ENCODE peak calls at places on chromosomes 7 and 10, in four cellular contexts. T is dermis blood vessel endothelial cell, X is HS-27A, I is neuronal stem cell. A is an unnamed sample.

GRCh38 chr10:64733980-64734379 is 1212.8 kb downstream of the REEP3 start:
- DNase-seq in T (peak), X (no peak), I (peak), A (no peak)

GRCh38 chr10:97234403-97234802 is 48.6 kb upstream of the SLIT1 start:
- DNase-seq in T (peak), X (no peak), I (peak), A (peak)

GRCh38 chr7:31444196-31444595 is 69.7 kb upstream of the ITPRID1 start:
- DNase-seq in T (no peak), X (no peak), I (no peak), A (no peak)

GRCh38 chr10:113161061-113161460 is 211.0 kb downstream of the TCF7L2 start:
- DNase-seq in T (peak), X (no peak), I (no peak), A (no peak)

GRCh38 chr7:149071641-149072437 is 18.7 kb downstream of the ZNF786 start:
- DNase-seq in T (peak), X (no peak), I (peak), A (no peak)

GRCh38 chr10:131070856-131071255 is 240.7 kb downstream of the TCERG1L start:
- DNase-seq in T (no peak), X (no peak), I (no peak), A (no peak)

GRCh38 chr10:71684356-71685173 is 35.0 kb downstream of the C10orf105 start:
- DNase-seq in T (no peak), X (no peak), I (no peak), A (no peak)

GRCh38 chr7:101659706-101660105 is 30.6 kb upstream of the MYL10 start:
- DNase-seq in T (no peak), X (no peak), I (no peak), A (no peak)

GRCh38 chr10:86411281-86411841 is 44.8 kb upstream of the GRID1 start:
- DNase-seq in T (peak), X (no peak), I (no peak), A (peak)

GRCh38 chr7:40221836-40222235 is 87.0 kb downstream of the SUGCT start:
- DNase-seq in T (no peak), X (no peak), I (no peak), A (no peak)

GRCh38 chr10:31707578-31708411 is 220.8 kb downstream of the ARHGAP12 start:
- DNase-seq in T (peak), X (no peak), I (peak), A (peak)

GRCh38 chr10:17232276-17232987 is 4.4 kb downstream of the VIM start:
- DNase-seq in T (peak), X (no peak), I (no peak), A (peak)

GRCh38 chr7:156185076-156185475 is 372.8 kb upstream of the SHH start:
- DNase-seq in T (no peak), X (no peak), I (no peak), A (no peak)

GRCh38 chr10:79031723-79032122 is 37.0 kb upstream of the ZMIZ1 start:
- DNase-seq in T (no peak), X (no peak), I (no peak), A (no peak)

A was measured in lung microvascular endothelial cell.